ENCODE peak calls at places on chromosomes 6 and 20, in six cellular contexts. I, D, A, C, Q and H are unnamed samples.

GRCh38 chr6:33072508-33073100 is 845 bp downstream of the HLA-DPA1 start:
- DNase-seq in I (no peak), D (no peak), A (no peak), C (no peak), Q (no peak), H (no peak)

GRCh38 chr6:11366183-11366933 is 133.9 kb upstream of the NEDD9 start:
- DNase-seq in I (no peak), D (no peak), A (no peak), C (no peak), Q (no peak), H (no peak)

GRCh38 chr6:15264902-15265761 is 19.3 kb downstream of the JARID2 start:
- DNase-seq in I (peak), D (peak), A (no peak), C (no peak), Q (no peak), H (no peak)

GRCh38 chr6:43271103-43271815 is 26.8 kb upstream of the SLC22A7 start:
- DNase-seq in I (no peak), D (no peak), A (no peak), C (no peak), Q (no peak), H (no peak)

GRCh38 chr6:119966484-119966883 is 616.9 kb upstream of the MAN1A1 start:
- DNase-seq in I (no peak), D (no peak), A (no peak), C (no peak), Q (no peak), H (no peak)

GRCh38 chr6:31712296-31712695 is 2.9 kb upstream of the LY6G6D start:
- DNase-seq in I (no peak), D (no peak), A (no peak), C (no peak), Q (no peak), H (no peak)

GRCh38 chr6:169093121-169093723 is 160.4 kb downstream of the THBS2 start:
- DNase-seq in I (no peak), D (no peak), A (no peak), C (peak), Q (no peak), H (no peak)

GRCh38 chr20:20393770-20394169 is 25.9 kb downstream of the INSM1 start:
- DNase-seq in I (peak), D (no peak), A (no peak), C (no peak), Q (no peak), H (no peak)

GRCh38 chr6:912871-913663 is 220.1 kb upstream of the EXOC2 start:
- DNase-seq in I (peak), D (no peak), A (no peak), C (peak), Q (peak), H (no peak)